ENCODE peak calls at places on chromosomes 11 and 22, in ten cellular contexts. S, O, Z, J, C, X, K, W, Y and I are unnamed samples.

GRCh38 chr11:58576792-58577440 is 1.3 kb upstream of the LPXN start:
- DNase-seq in S (no peak), O (peak), W (no peak), K (no peak), X (no peak), C (peak), Z (no peak), J (no peak), Y (no peak), I (peak)

GRCh38 chr22:24433001-24433867 is 5.8 kb downstream of the ADORA2A start:
- DNase-seq in Z (peak), S (no peak), X (no peak), K (no peak), O (no peak), Y (no peak), C (no peak), J (no peak), W (no peak), I (no peak)

GRCh38 chr11:815675-816432 is 2.9 kb upstream of the PNPLA2 start:
- DNase-seq in W (no peak), X (no peak), Y (no peak), K (no peak), C (no peak), O (no peak), Z (no peak), J (no peak), S (no peak), I (no peak)

GRCh38 chr11:30564994-30565393 is 21.2 kb downstream of the MPPED2 start:
- DNase-seq in J (no peak), K (no peak), C (no peak), X (no peak), Z (no peak), S (no peak), O (no peak), W (no peak), Y (no peak), I (no peak)

GRCh38 chr11:80532633-80533232 is 1091.9 kb upstream of the TENM4 start:
- DNase-seq in O (no peak), J (no peak), Z (peak), X (no peak), K (no peak), S (no peak), W (no peak), C (no peak), Y (no peak), I (no peak)

GRCh38 chr11:13928566-13929251 is 33.8 kb upstream of the SPON1 start:
- DNase-seq in Z (no peak), J (no peak), K (no peak), O (no peak), C (peak), W (no peak), X (no peak), S (no peak), Y (no peak), I (no peak)

GRCh38 chr11:73334244-73335203 is 26.4 kb downstream of the ARHGEF17 start:
- DNase-seq in S (no peak), O (no peak), J (no peak), X (no peak), Z (peak), K (peak), C (peak), W (peak), Y (no peak), I (no peak)

GRCh38 chr11:89220684-89221339 is 43.1 kb downstream of the TYR start:
- DNase-seq in Y (no peak), S (no peak), Z (no peak), J (no peak), X (no peak), C (no peak), O (no peak), K (no peak), W (no peak), I (no peak)

GRCh38 chr22:44425356-44425755 is 72.7 kb downstream of the RTL6 start:
- DNase-seq in S (no peak), C (no peak), J (no peak), K (no peak), O (no peak), Z (peak), X (no peak), Y (no peak), W (no peak), I (no peak)

GRCh38 chr11:71283960-71284359 is 31.6 kb upstream of the SHANK2 start:
- DNase-seq in C (no peak), J (no peak), Y (no peak), O (no peak), Z (no peak), W (no peak), S (no peak), X (no peak), K (no peak), I (no peak)

GRCh38 chr11:130634981-130635473 is 186.6 kb downstream of the ADAMTS15 start:
- DNase-seq in S (no peak), W (no peak), O (no peak), J (peak), Y (no peak), K (no peak), X (peak), C (peak), Z (no peak), I (peak)

GRCh38 chr11:9138612-9139579 is 47.5 kb upstream of the SCUBE2 start:
- DNase-seq in J (peak), C (peak), Y (peak), O (peak), W (no peak), S (no peak), X (no peak), Z (no peak), K (no peak), I (peak)

GRCh38 chr11:123601136-123601535 is 53.3 kb downstream of the SCN3B start:
- DNase-seq in K (no peak), C (peak), S (no peak), Y (peak), X (no peak), Z (no peak), W (no peak), J (no peak), O (no peak), I (no peak)

GRCh38 chr11:2523821-2524391 is 79.1 kb downstream of the KCNQ1 start:
- DNase-seq in Z (peak), O (no peak), X (no peak), C (no peak), W (peak), S (no peak), Y (no peak), K (no peak), J (no peak), I (no peak)

GRCh38 chr22:26033071-26033470 is 136.2 kb upstream of the SEZ6L start:
- DNase-seq in S (no peak), Z (no peak), X (no peak), K (no peak), W (no peak), C (no peak), Y (no peak), J (peak), O (no peak), I (no peak)

GRCh38 chr11:32385998-32386397 is 49.3 kb downstream of the WT1 start:
- DNase-seq in Y (no peak), J (no peak), O (no peak), X (no peak), K (peak), W (no peak), S (no peak), Z (no peak), C (peak), I (no peak)

GRCh38 chr11:11537372-11537771 is 84.4 kb downstream of the GALNT18 start:
- DNase-seq in K (no peak), X (no peak), Z (no peak), Y (no peak), J (peak), S (no peak), C (no peak), O (no peak), W (no peak), I (no peak)

GRCh38 chr11:441418-442274 is at the start of gene ANO9:
- DNase-seq in J (peak), S (no peak), W (peak), Y (no peak), C (no peak), X (peak), O (peak), K (no peak), Z (no peak), I (no peak)

GRCh38 chr11:33187851-33188722 is 26.8 kb upstream of the CSTF3 start:
- DNase-seq in Y (no peak), S (no peak), C (no peak), W (no peak), O (peak), X (no peak), K (no peak), Z (no peak), J (peak), I (no peak)

GRCh38 chr11:93791493-93791892 is 7.4 kb downstream of the MED17 start:
- DNase-seq in O (no peak), X (no peak), K (no peak), J (no peak), C (no peak), Y (no peak), W (no peak), Z (no peak), S (no peak), I (no peak)